ENCODE peak calls at places on chromosome 17, in seven cellular contexts. One of them, this sample, is unnamed.

GRCh38 chr17:48054238-48055185 is 6.4 kb downstream of the NFE2L1 start:
- DNase-seq in left lobe of liver: peak
- DNase-seq in stimulated activated naive B cell treated with anti-CD40 and anti-IgM and Interleukin-4, amounts not matched to agents 10 μg/mL and 1 μg/mL and 100 μg/mL, for 72 hours: no peak
- DNase-seq in RWPE1: peak
- DNase-seq in left cardiac atrium: peak
- DNase-seq in Kasumi-1: no peak
- DNase-seq in RWPE2: peak
- DNase-seq in this sample: no peak

GRCh38 chr17:67855504-67856324 is 30.4 kb downstream of the BPTF start:
- DNase-seq in left lobe of liver: no peak
- DNase-seq in RWPE2: no peak
- DNase-seq in Kasumi-1: peak
- DNase-seq in RWPE1: no peak
- DNase-seq in left cardiac atrium: no peak
- DNase-seq in stimulated activated naive B cell treated with anti-CD40 and anti-IgM and Interleukin-4, amounts not matched to agents 10 μg/mL and 1 μg/mL and 100 μg/mL, for 72 hours: peak
- DNase-seq in this sample: no peak

GRCh38 chr17:44543213-44543904 is 13.9 kb upstream of the FZD2 start:
- DNase-seq in left cardiac atrium: no peak
- DNase-seq in RWPE1: peak
- DNase-seq in stimulated activated naive B cell treated with anti-CD40 and anti-IgM and Interleukin-4, amounts not matched to agents 10 μg/mL and 1 μg/mL and 100 μg/mL, for 72 hours: no peak
- DNase-seq in RWPE2: no peak
- DNase-seq in Kasumi-1: no peak
- DNase-seq in left lobe of liver: no peak
- DNase-seq in this sample: no peak

GRCh38 chr17:4542003-4542725 is 13.0 kb downstream of the MYBBP1A start:
- DNase-seq in left cardiac atrium: no peak
- DNase-seq in Kasumi-1: no peak
- DNase-seq in RWPE1: no peak
- DNase-seq in left lobe of liver: no peak
- DNase-seq in RWPE2: no peak
- DNase-seq in stimulated activated naive B cell treated with anti-CD40 and anti-IgM and Interleukin-4, amounts not matched to agents 10 μg/mL and 1 μg/mL and 100 μg/mL, for 72 hours: no peak
- DNase-seq in this sample: no peak

GRCh38 chr17:2025622-2026309 is 632 bp upstream of the RTN4RL1 start:
- DNase-seq in stimulated activated naive B cell treated with anti-CD40 and anti-IgM and Interleukin-4, amounts not matched to agents 10 μg/mL and 1 μg/mL and 100 μg/mL, for 72 hours: no peak
- DNase-seq in left cardiac atrium: peak
- DNase-seq in Kasumi-1: peak
- DNase-seq in RWPE1: peak
- DNase-seq in left lobe of liver: peak
- DNase-seq in RWPE2: no peak
- DNase-seq in this sample: no peak

GRCh38 chr17:74199306-74200092 is 4.0 kb upstream of the RPL38 start:
- DNase-seq in Kasumi-1: peak
- DNase-seq in left lobe of liver: peak
- DNase-seq in left cardiac atrium: peak
- DNase-seq in stimulated activated naive B cell treated with anti-CD40 and anti-IgM and Interleukin-4, amounts not matched to agents 10 μg/mL and 1 μg/mL and 100 μg/mL, for 72 hours: peak
- DNase-seq in RWPE1: peak
- DNase-seq in RWPE2: no peak
- DNase-seq in this sample: no peak

GRCh38 chr17:28372203-28372944 is 880 bp downstream of the SARM1 start:
- DNase-seq in RWPE1: no peak
- DNase-seq in stimulated activated naive B cell treated with anti-CD40 and anti-IgM and Interleukin-4, amounts not matched to agents 10 μg/mL and 1 μg/mL and 100 μg/mL, for 72 hours: no peak
- DNase-seq in left cardiac atrium: no peak
- DNase-seq in RWPE2: no peak
- DNase-seq in Kasumi-1: no peak
- DNase-seq in left lobe of liver: no peak
- DNase-seq in this sample: peak

GRCh38 chr17:47618416-47618815 is 31.3 kb upstream of the KPNB1 start:
- DNase-seq in RWPE2: no peak
- DNase-seq in left cardiac atrium: no peak
- DNase-seq in Kasumi-1: peak
- DNase-seq in left lobe of liver: no peak
- DNase-seq in stimulated activated naive B cell treated with anti-CD40 and anti-IgM and Interleukin-4, amounts not matched to agents 10 μg/mL and 1 μg/mL and 100 μg/mL, for 72 hours: no peak
- DNase-seq in RWPE1: no peak
- DNase-seq in this sample: no peak

GRCh38 chr17:80842456-80843053 is 149.1 kb upstream of the CHMP6 start:
- DNase-seq in left lobe of liver: no peak
- DNase-seq in left cardiac atrium: no peak
- DNase-seq in stimulated activated naive B cell treated with anti-CD40 and anti-IgM and Interleukin-4, amounts not matched to agents 10 μg/mL and 1 μg/mL and 100 μg/mL, for 72 hours: no peak
- DNase-seq in Kasumi-1: no peak
- DNase-seq in RWPE2: peak
- DNase-seq in RWPE1: no peak
- DNase-seq in this sample: peak

GRCh38 chr17:48382989-48383388 is 47.0 kb downstream of the SKAP1 start:
- DNase-seq in RWPE1: no peak
- DNase-seq in left lobe of liver: no peak
- DNase-seq in Kasumi-1: no peak
- DNase-seq in RWPE2: no peak
- DNase-seq in stimulated activated naive B cell treated with anti-CD40 and anti-IgM and Interleukin-4, amounts not matched to agents 10 μg/mL and 1 μg/mL and 100 μg/mL, for 72 hours: no peak
- DNase-seq in left cardiac atrium: no peak
- DNase-seq in this sample: no peak

GRCh38 chr17:19513897-19514488 is 19.7 kb upstream of the SLC47A1 start:
- DNase-seq in RWPE2: no peak
- DNase-seq in stimulated activated naive B cell treated with anti-CD40 and anti-IgM and Interleukin-4, amounts not matched to agents 10 μg/mL and 1 μg/mL and 100 μg/mL, for 72 hours: peak
- DNase-seq in Kasumi-1: peak
- DNase-seq in left cardiac atrium: peak
- DNase-seq in RWPE1: peak
- DNase-seq in left lobe of liver: peak
- DNase-seq in this sample: no peak

GRCh38 chr17:80082403-80083135 is 18.8 kb upstream of the GAA start:
- DNase-seq in Kasumi-1: peak
- DNase-seq in RWPE2: no peak
- DNase-seq in RWPE1: peak
- DNase-seq in left lobe of liver: peak
- DNase-seq in left cardiac atrium: peak
- DNase-seq in stimulated activated naive B cell treated with anti-CD40 and anti-IgM and Interleukin-4, amounts not matched to agents 10 μg/mL and 1 μg/mL and 100 μg/mL, for 72 hours: peak
- DNase-seq in this sample: no peak

GRCh38 chr17:41480136-41480535 is 815 bp downstream of the KRT35 start:
- DNase-seq in RWPE2: no peak
- DNase-seq in stimulated activated naive B cell treated with anti-CD40 and anti-IgM and Interleukin-4, amounts not matched to agents 10 μg/mL and 1 μg/mL and 100 μg/mL, for 72 hours: no peak
- DNase-seq in left cardiac atrium: no peak
- DNase-seq in left lobe of liver: no peak
- DNase-seq in Kasumi-1: no peak
- DNase-seq in RWPE1: no peak
- DNase-seq in this sample: no peak

GRCh38 chr17:35155246-35155645 is 7.6 kb downstream of the UNC45B start:
- DNase-seq in left cardiac atrium: no peak
- DNase-seq in stimulated activated naive B cell treated with anti-CD40 and anti-IgM and Interleukin-4, amounts not matched to agents 10 μg/mL and 1 μg/mL and 100 μg/mL, for 72 hours: no peak
- DNase-seq in left lobe of liver: no peak
- DNase-seq in RWPE2: no peak
- DNase-seq in Kasumi-1: no peak
- DNase-seq in RWPE1: no peak
- DNase-seq in this sample: peak

GRCh38 chr17:70108166-70108565 is 33.1 kb downstream of the KCNJ16 start:
- DNase-seq in RWPE2: no peak
- DNase-seq in Kasumi-1: no peak
- DNase-seq in stimulated activated naive B cell treated with anti-CD40 and anti-IgM and Interleukin-4, amounts not matched to agents 10 μg/mL and 1 μg/mL and 100 μg/mL, for 72 hours: no peak
- DNase-seq in RWPE1: no peak
- DNase-seq in left cardiac atrium: no peak
- DNase-seq in left lobe of liver: no peak
- DNase-seq in this sample: no peak

GRCh38 chr17:58382108-58382884 is 30.3 kb upstream of the SUPT4H1 start:
- DNase-seq in left cardiac atrium: no peak
- DNase-seq in stimulated activated naive B cell treated with anti-CD40 and anti-IgM and Interleukin-4, amounts not matched to agents 10 μg/mL and 1 μg/mL and 100 μg/mL, for 72 hours: no peak
- DNase-seq in Kasumi-1: no peak
- DNase-seq in RWPE2: no peak
- DNase-seq in RWPE1: no peak
- DNase-seq in left lobe of liver: no peak
- DNase-seq in this sample: no peak

GRCh38 chr17:61362396-61362795 is 37.2 kb upstream of the TBX2 start:
- DNase-seq in left cardiac atrium: no peak
- DNase-seq in RWPE2: no peak
- DNase-seq in Kasumi-1: no peak
- DNase-seq in left lobe of liver: no peak
- DNase-seq in RWPE1: no peak
- DNase-seq in stimulated activated naive B cell treated with anti-CD40 and anti-IgM and Interleukin-4, amounts not matched to agents 10 μg/mL and 1 μg/mL and 100 μg/mL, for 72 hours: no peak
- DNase-seq in this sample: no peak

GRCh38 chr17:32831627-32832243 is 45.2 kb downstream of the MYO1D start:
- DNase-seq in stimulated activated naive B cell treated with anti-CD40 and anti-IgM and Interleukin-4, amounts not matched to agents 10 μg/mL and 1 μg/mL and 100 μg/mL, for 72 hours: no peak
- DNase-seq in RWPE1: no peak
- DNase-seq in left cardiac atrium: no peak
- DNase-seq in RWPE2: no peak
- DNase-seq in Kasumi-1: no peak
- DNase-seq in left lobe of liver: no peak
- DNase-seq in this sample: no peak